ENCODE peak calls at places on chromosome 21, in four cellular contexts. Q is WTC11, S is HepG2, U is K562. O is an unnamed sample.

GRCh38 chr21:30315701-30316100 is 4.4 kb downstream of the KRTAP26-1 start:
- DNase-seq in Q (no peak), S (no peak), U (no peak), O (no peak)

GRCh38 chr21:43922949-43923348 is 57.9 kb downstream of the AGPAT3 start:
- DNase-seq in Q (no peak), S (no peak), U (no peak), O (no peak)

GRCh38 chr21:30072496-30072895 is 94.1 kb downstream of the CLDN17 start:
- DNase-seq in Q (peak; percentile 59), S (no peak), U (peak; percentile 28), O (peak; percentile 33)

GRCh38 chr21:28754862-28755261 is 237.8 kb downstream of the LTN1 start:
- DNase-seq in Q (no peak), S (no peak), U (no peak), O (no peak)

GRCh38 chr21:28018741-28019669 is 973.7 kb downstream of the LTN1 start:
- DNase-seq in Q (peak; percentile 43), S (no peak), U (no peak), O (no peak)

GRCh38 chr21:32410916-32411315 is 1.6 kb upstream of the EVA1C start:
- DNase-seq in Q (no peak), S (no peak), U (no peak), O (no peak)

GRCh38 chr21:39681845-39682244 is 63.1 kb upstream of the IGSF5 start:
- DNase-seq in Q (no peak), S (no peak), U (no peak), O (no peak)

GRCh38 chr21:15441060-15441493 is 288.7 kb upstream of the USP25 start:
- DNase-seq in Q (no peak), S (peak; percentile 99), U (no peak), O (no peak)

GRCh38 chr21:39033878-39034589 is 149.2 kb downstream of the PSMG1 start:
- DNase-seq in Q (no peak), S (peak; percentile 98), U (no peak), O (no peak)

GRCh38 chr21:39125752-39126485 is 57.3 kb downstream of the PSMG1 start:
- DNase-seq in Q (peak; percentile 70), S (peak; percentile 80), U (peak; percentile 56), O (peak; percentile 64)

GRCh38 chr21:28229811-28230210 is 762.9 kb downstream of the LTN1 start:
- DNase-seq in Q (no peak), S (no peak), U (no peak), O (no peak)

GRCh38 chr21:43597052-43597451 is 62.2 kb downstream of the HSF2BP start:
- DNase-seq in Q (no peak), S (peak; percentile 69), U (no peak), O (no peak)

GRCh38 chr21:43728467-43729390 is 9.8 kb downstream of the PDXK start:
- DNase-seq in Q (peak; percentile 80), S (peak; percentile 85), U (peak; percentile 99), O (peak; percentile 95)

GRCh38 chr21:28516996-28517592 is 475.6 kb downstream of the LTN1 start:
- DNase-seq in Q (peak; percentile 88), S (peak; percentile 60), U (peak; percentile 14), O (peak; percentile 71)

GRCh38 chr21:32741336-32741735 is 13.5 kb upstream of the SYNJ1 start:
- DNase-seq in Q (no peak), S (no peak), U (no peak), O (no peak)

GRCh38 chr21:8994640-8995511 is 1526.5 kb upstream of the TPTE start:
- DNase-seq in Q (no peak), S (peak; percentile 83), U (peak; percentile 69), O (no peak)

GRCh38 chr21:39110431-39110830 is 72.8 kb downstream of the PSMG1 start:
- DNase-seq in Q (no peak), S (no peak), U (no peak), O (no peak)

GRCh38 chr21:28761709-28762356 is 230.8 kb downstream of the LTN1 start:
- DNase-seq in Q (no peak), S (no peak), U (no peak), O (no peak)

GRCh38 chr21:18248171-18248570 is 3.5 kb downstream of the CHODL start:
- DNase-seq in Q (no peak), S (no peak), U (no peak), O (no peak)

GRCh38 chr21:43864313-43864805 is 664 bp upstream of the AGPAT3 start:
- DNase-seq in Q (peak; percentile 67), S (no peak), U (peak; percentile 60), O (no peak)

GRCh38 chr21:28822882-28823335 is 169.8 kb downstream of the LTN1 start:
- DNase-seq in Q (no peak), S (peak; percentile 3), U (no peak), O (peak; percentile 59)

GRCh38 chr21:30340714-30341573 is 3.5 kb upstream of the KRTAP27-1 start:
- DNase-seq in Q (peak; percentile 58), S (peak; percentile 3), U (peak; percentile 37), O (peak; percentile 56)

GRCh38 chr21:38848187-38848609 is 42.5 kb downstream of the ETS2 start:
- DNase-seq in Q (no peak), S (no peak), U (peak; percentile 73), O (no peak)

GRCh38 chr21:16534408-16535099 is 804.8 kb downstream of the USP25 start:
- DNase-seq in Q (no peak), S (no peak), U (no peak), O (peak; percentile 13)

DNA sequence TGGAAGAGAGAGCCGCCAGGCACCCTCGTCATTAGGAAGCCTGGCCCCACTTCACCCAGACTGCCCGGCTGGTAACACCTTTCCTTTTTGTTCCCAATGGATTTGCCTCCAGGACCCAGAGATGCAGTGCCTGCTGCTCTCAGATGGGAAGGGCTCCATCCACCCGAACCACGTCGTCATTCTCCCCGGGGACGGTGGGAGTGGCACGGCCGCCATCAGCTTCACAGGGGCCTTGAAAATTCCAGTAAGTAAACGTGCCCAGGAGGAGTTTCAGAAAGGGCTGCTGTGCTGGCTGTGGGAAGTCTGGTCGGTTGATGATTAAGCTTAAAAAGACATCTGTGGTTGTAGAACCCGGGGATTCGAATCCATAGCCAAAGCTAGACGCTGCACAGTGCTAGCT is 45.2 kb downstream of the SLC37A1 start:
- DNase-seq in Q (peak; percentile 5), S (no peak), U (no peak), O (no peak)
- TF ChIP-seq ELF4 in Q (no peak), S (no peak), U (no peak), O (no peak)

DNA sequence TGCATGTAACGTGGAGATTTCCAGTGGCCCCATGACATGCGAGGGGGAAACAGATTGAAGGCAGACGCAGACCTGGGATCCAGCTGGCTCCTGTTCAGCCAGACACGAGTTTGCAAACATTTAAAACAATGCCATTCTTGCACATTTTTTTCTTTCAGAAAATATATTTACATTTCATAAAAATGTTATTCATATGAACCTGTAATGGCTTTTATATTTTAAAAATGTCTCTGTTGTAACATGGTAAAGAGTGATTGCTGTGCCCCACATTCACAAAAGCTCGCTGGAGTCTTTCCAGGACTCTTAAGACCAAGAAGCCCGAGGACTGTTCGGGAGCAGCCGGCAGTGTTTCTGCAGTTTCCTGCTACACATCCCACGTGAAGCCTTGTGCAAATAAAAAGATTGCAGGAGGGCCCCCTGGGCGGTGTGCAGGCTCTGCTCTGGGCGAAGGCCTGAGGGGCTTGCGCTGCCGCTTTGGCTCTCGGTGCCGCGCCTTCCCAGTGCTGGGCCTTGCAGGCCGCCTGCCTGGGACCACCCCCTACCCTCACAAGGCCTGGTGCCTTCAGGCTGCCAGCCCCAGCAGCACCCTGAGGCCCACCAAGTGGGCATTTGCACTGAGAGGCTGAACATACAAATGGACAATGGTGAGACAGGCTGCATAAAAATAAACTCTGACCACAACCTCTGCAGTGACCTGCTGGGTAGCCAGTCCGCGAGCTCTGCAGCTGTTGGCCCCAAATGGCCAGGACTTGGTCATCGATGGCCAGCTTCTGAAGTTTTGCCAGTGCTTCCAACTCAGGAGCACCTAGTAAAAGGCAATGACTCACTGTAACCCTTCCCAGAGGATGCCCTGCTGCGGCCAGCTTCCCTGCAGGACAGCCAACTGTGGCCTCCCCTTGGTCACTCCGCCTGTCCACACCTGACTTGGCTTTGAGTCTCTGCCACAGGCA is 185.1 kb downstream of the DYRK1A start:
- DNase-seq in Q (no peak), S (peak; percentile 53), U (no peak), O (no peak)
- TF ChIP-seq SP1 in Q (no peak), S (no peak), U (no peak), O (no peak)

GRCh38 chr21:35586305-35586704 is 474.0 kb downstream of the SETD4 start:
- DNase-seq in Q (no peak), S (no peak), U (no peak), O (no peak)
- TF ChIP-seq ELF4 in Q (no peak), S (no peak), U (no peak), O (no peak)

GRCh38 chr21:45296638-45297037 is 8.9 kb upstream of the POFUT2 start:
- DNase-seq in Q (no peak), S (no peak), U (no peak), O (no peak)

GRCh38 chr21:45293214-45293725 is 5.6 kb upstream of the POFUT2 start:
- DNase-seq in Q (no peak), S (no peak), U (no peak), O (no peak)

GRCh38 chr21:45295576-45296365 is 8.1 kb upstream of the POFUT2 start:
- DNase-seq in Q (no peak), S (no peak), U (no peak), O (no peak)

GRCh38 chr21:45293726-45294401 is 6.2 kb upstream of the POFUT2 start:
- DNase-seq in Q (no peak), S (no peak), U (no peak), O (no peak)

GRCh38 chr21:45294509-45295291 is 7.0 kb upstream of the POFUT2 start:
- DNase-seq in Q (no peak), S (no peak), U (peak; percentile 31), O (peak; percentile 69)
- TF ChIP-seq SP1 in Q (no peak), S (no peak), U (no peak), O (no peak)

GRCh38 chr21:44930543-44930981 is 9.3 kb upstream of the SLX9 start:
- DNase-seq in Q (no peak), S (no peak), U (no peak), O (no peak)
- TF ChIP-seq ELF4 in Q (no peak), S (no peak), U (no peak), O (no peak)

GRCh38 chr21:33840771-33841170 is 74.8 kb downstream of the ATP5PO start:
- DNase-seq in Q (no peak), S (no peak), U (no peak), O (no peak)
- TF ChIP-seq SP1 in Q (no peak), S (no peak), U (no peak), O (no peak)

DNA sequence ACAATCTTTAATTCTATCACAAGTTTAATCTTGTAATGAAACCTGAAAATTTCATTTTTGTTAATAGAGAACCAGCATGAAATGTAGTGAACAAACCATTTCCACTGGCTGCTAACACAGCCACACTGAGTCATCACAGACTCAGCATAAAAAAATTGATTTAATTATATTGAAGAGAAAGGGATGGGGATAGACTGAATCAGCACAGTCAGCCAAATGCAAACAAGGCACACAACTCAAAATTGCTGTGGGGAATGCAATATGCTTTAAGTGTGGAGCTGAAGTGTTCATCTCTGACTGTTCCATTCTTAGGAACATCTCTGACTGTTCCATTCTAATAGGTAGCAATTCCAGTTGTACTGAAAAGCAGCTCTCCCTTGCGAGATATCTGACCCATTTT is 299.8 kb downstream of the MRPL39 start:
- DNase-seq in Q (no peak), S (no peak), U (no peak), O (no peak)
- TF ChIP-seq ELF4 in Q (no peak), S (no peak), U (no peak), O (no peak)

O was measured in HEK293T.